ENCODE peak calls at places on chromosomes 6 and 20, in four cellular contexts. U is GM20000, M is mammary epithelial cell, J is gastrocnemius medialis. Q is an unnamed sample.

GRCh38 chr6:94377835-94378234 is 958.5 kb upstream of the EPHA7 start:
- DNase-seq in M (no peak), J (no peak), U (no peak), Q (no peak)

GRCh38 chr6:133959667-133960368 is 6.8 kb downstream of the TBPL1 start:
- DNase-seq in M (no peak), J (no peak), U (no peak), Q (no peak)

GRCh38 chr6:44742828-44743372 is 355.4 kb downstream of the CDC5L start:
- DNase-seq in J (no peak), M (no peak), U (no peak), Q (no peak)

GRCh38 chr20:62418709-62419487 is 8.4 kb downstream of the RBBP8NL start:
- DNase-seq in U (no peak), J (no peak), M (no peak), Q (no peak)

GRCh38 chr20:62887147-62887859 is 25.7 kb upstream of the TCFL5 start:
- DNase-seq in U (no peak), J (no peak), M (peak), Q (no peak)

GRCh38 chr6:140371360-140371870 is 997.0 kb upstream of the CITED2 start:
- DNase-seq in U (no peak), M (no peak), J (no peak), Q (no peak)

GRCh38 chr20:2539341-2539740 is 3.0 kb downstream of the TMC2 start:
- DNase-seq in J (no peak), M (no peak), U (no peak), Q (no peak)

GRCh38 chr6:159640322-159640721 is 52.7 kb downstream of the SOD2 start:
- DNase-seq in U (no peak), J (no peak), M (no peak), Q (no peak)

GRCh38 chr20:56003966-56004365 is 1.4 kb downstream of the CBLN4 start:
- DNase-seq in U (no peak), M (peak), J (no peak), Q (no peak)

GRCh38 chr20:33653218-33653899 is 8.8 kb upstream of the C20orf144 start:
- DNase-seq in J (no peak), M (peak), U (peak), Q (no peak)

GRCh38 chr20:25015986-25016385 is 23.4 kb upstream of the APMAP start:
- DNase-seq in U (no peak), J (peak), M (no peak), Q (no peak)

GRCh38 chr20:33169176-33169794 is 1.3 kb downstream of the BPIFA2 start:
- DNase-seq in U (no peak), J (no peak), M (no peak), Q (no peak)

GRCh38 chr6:32700391-32701040 is 34.1 kb upstream of the HLA-DQB1 start:
- DNase-seq in U (peak), J (peak), M (peak), Q (peak)

GRCh38 chr6:154352898-154353585 is 3.6 kb downstream of the IPCEF1 start:
- DNase-seq in J (no peak), U (peak), M (no peak), Q (no peak)

GRCh38 chr20:1764136-1765033 is 106.8 kb upstream of the SIRPG start:
- DNase-seq in U (peak), J (peak), M (peak), Q (peak)

GRCh38 chr6:169108753-169109152 is 144.9 kb downstream of the THBS2 start:
- DNase-seq in M (no peak), J (no peak), U (no peak), Q (no peak)

GRCh38 chr20:45044084-45044573 is 56.8 kb downstream of the KCNS1 start:
- DNase-seq in M (peak), J (peak), U (peak), Q (no peak)

GRCh38 chr20:44489931-44490330 is 14.3 kb downstream of the TTPAL start:
- DNase-seq in U (peak), M (no peak), J (no peak), Q (no peak)

GRCh38 chr6:158047120-158047518 is 65.5 kb downstream of the SYNJ2 start:
- DNase-seq in M (no peak), U (no peak), J (peak), Q (no peak)

GRCh38 chr6:73395875-73396274 is 1.2 kb downstream of the DDX43 start:
- DNase-seq in M (no peak), J (no peak), U (no peak), Q (no peak)

Q was measured in glomerular endothelial cell.